ENCODE peak calls at places on chromosomes 2 and 18, in nine cellular contexts. M, J, N, C, B, P, Y, S and Z are unnamed samples.

GRCh38 chr2:20177556-20178403 is 47.1 kb downstream of the SDC1 start:
- DNase-seq in J (no peak), Y (no peak), N (no peak), S (no peak), M (no peak), C (no peak), B (no peak), P (no peak), Z (no peak)

GRCh38 chr18:70019136-70019535 is 71.5 kb upstream of the CD226 start:
- DNase-seq in P (no peak), J (no peak), Y (no peak), M (no peak), S (no peak), B (no peak), C (no peak), N (no peak), Z (no peak)

GRCh38 chr18:55220523-55220922 is 261.3 kb upstream of the CCDC68 start:
- DNase-seq in B (no peak), M (no peak), C (no peak), N (no peak), J (no peak), Y (no peak), P (no peak), S (no peak), Z (no peak)

GRCh38 chr2:236782938-236783337 is 213.3 kb downstream of the ACKR3 start:
- DNase-seq in Y (no peak), P (no peak), J (no peak), N (no peak), B (no peak), S (no peak), M (no peak), C (no peak), Z (no peak)

GRCh38 chr18:76388261-76388660 is 106.8 kb downstream of the ZNF516 start:
- DNase-seq in N (no peak), J (no peak), C (no peak), S (no peak), M (no peak), Y (no peak), P (no peak), B (no peak), Z (no peak)

GRCh38 chr18:10705291-10705690 is 179.5 kb downstream of the NAPG start:
- DNase-seq in S (no peak), M (no peak), J (no peak), B (no peak), N (no peak), C (no peak), Y (no peak), P (no peak), Z (no peak)

GRCh38 chr2:102703748-102704147 is 58.1 kb upstream of the TMEM182 start:
- DNase-seq in N (no peak), P (peak; percentile 43), C (no peak), J (no peak), M (no peak), B (peak; percentile 28), S (no peak), Y (peak; percentile 16), Z (peak; percentile 46)

GRCh38 chr2:1591978-1592907 is 152.1 kb downstream of the PXDN start:
- DNase-seq in C (peak; percentile 75), N (peak; percentile 83), M (no peak), P (no peak), J (no peak), B (peak; percentile 66), S (no peak), Y (peak; percentile 80), Z (no peak)

GRCh38 chr2:72415256-72415655 is 267.6 kb upstream of the CYP26B1 start:
- DNase-seq in P (no peak), S (no peak), C (peak; percentile 20), B (no peak), Y (peak; percentile 36), N (no peak), J (no peak), M (no peak), Z (peak; percentile 50)

GRCh38 chr2:231717281-231718180 is 9.2 kb downstream of the PTMA start:
- DNase-seq in C (peak; percentile 27), N (peak; percentile 39), B (peak; percentile 50), J (no peak), S (no peak), P (no peak), M (peak; percentile 49), Y (peak; percentile 64), Z (peak; percentile 52)

GRCh38 chr18:75133721-75134645 is 75.0 kb downstream of the PTGR3 start:
- DNase-seq in S (no peak), P (peak; percentile 61), C (no peak), M (no peak), B (no peak), N (no peak), J (no peak), Y (no peak), Z (no peak)

GRCh38 chr2:241844066-241844728 is 14.5 kb downstream of the PDCD1 start:
- DNase-seq in N (peak; percentile 91), Y (peak; percentile 91), M (peak; percentile 79), J (no peak), P (no peak), B (peak; percentile 77), C (no peak), S (peak; percentile 69), Z (peak; percentile 87)

GRCh38 chr2:156331572-156332451 is 709 bp downstream of the NR4A2 start:
- DNase-seq in P (peak; percentile 32), M (peak; percentile 40), J (peak; percentile 53), B (peak; percentile 34), Y (peak; percentile 82), N (peak; percentile 66), C (no peak), S (no peak), Z (peak; percentile 75)

GRCh38 chr2:160352492-160352891 is 141.1 kb downstream of the RBMS1 start:
- DNase-seq in S (no peak), B (no peak), C (no peak), N (no peak), Y (no peak), J (no peak), M (no peak), P (no peak), Z (no peak)

GRCh38 chr2:150596071-150596470 is 108.6 kb upstream of the RND3 start:
- DNase-seq in S (no peak), N (no peak), C (no peak), Y (no peak), J (no peak), M (no peak), P (no peak), B (no peak), Z (peak; percentile 54)

GRCh38 chr2:118658581-118659248 is 188.7 kb downstream of the EN1 start:
- DNase-seq in P (no peak), M (no peak), S (no peak), C (no peak), Y (no peak), J (no peak), B (no peak), N (no peak), Z (peak; percentile 17)

GRCh38 chr2:56314809-56315208 is 131.0 kb downstream of the CCDC85A start:
- DNase-seq in J (no peak), N (no peak), Y (no peak), B (no peak), S (no peak), M (no peak), P (no peak), C (peak; percentile 79), Z (peak; percentile 20)

GRCh38 chr2:235773188-235773928 is 279.5 kb downstream of the AGAP1 start:
- DNase-seq in N (no peak), B (no peak), Y (no peak), M (no peak), P (no peak), C (no peak), S (no peak), J (no peak), Z (no peak)

GRCh38 chr2:181876614-181877063 is 14.9 kb upstream of the ITPRID2 start:
- DNase-seq in N (no peak), J (no peak), P (no peak), S (no peak), Y (no peak), B (no peak), M (no peak), C (no peak), Z (peak; percentile 4)

GRCh38 chr2:234993547-234993981 is 41.7 kb downstream of the SH3BP4 start:
- DNase-seq in M (no peak), B (no peak), Y (no peak), P (peak; percentile 28), N (no peak), J (no peak), S (no peak), C (no peak), Z (no peak)

GRCh38 chr18:3441290-3441689 is 8.7 kb upstream of the TGIF1 start:
- DNase-seq in B (no peak), M (no peak), C (no peak), J (no peak), S (no peak), N (no peak), P (peak; percentile 64), Y (no peak), Z (peak; percentile 17)

GRCh38 chr2:218962859-218963492 is 3.5 kb downstream of the CDK5R2 start:
- DNase-seq in J (peak; percentile 95), M (peak; percentile 35), Y (peak; percentile 78), C (peak; percentile 87), N (peak; percentile 79), S (peak; percentile 31), B (peak; percentile 70), P (peak; percentile 96), Z (peak; percentile 64)

GRCh38 chr2:20509766-20510490 is 63.1 kb downstream of the RHOB start:
- DNase-seq in P (no peak), J (no peak), B (peak; percentile 80), N (no peak), M (no peak), S (no peak), Y (no peak), C (peak; percentile 36), Z (no peak)

GRCh38 chr2:18545384-18545783 is 15.1 kb downstream of the RDH14 start:
- DNase-seq in J (no peak), M (no peak), S (no peak), C (no peak), Y (peak; percentile 38), B (no peak), P (no peak), N (no peak), Z (peak; percentile 55)

GRCh38 chr2:108323619-108324018 is 34.9 kb downstream of the SULT1C2 start:
- DNase-seq in J (no peak), P (no peak), N (no peak), M (no peak), C (no peak), S (no peak), B (no peak), Y (no peak), Z (peak; percentile 31)

GRCh38 chr2:197707316-197708213 is 2.4 kb downstream of the MARS2 start:
- DNase-seq in N (no peak), Y (peak; percentile 41), B (peak; percentile 23), J (no peak), S (no peak), P (peak; percentile 30), M (no peak), C (no peak), Z (peak; percentile 38)

GRCh38 chr2:95297088-95297487 is at the start of gene KCNIP3:
- DNase-seq in M (no peak), B (no peak), S (no peak), C (no peak), N (no peak), Y (no peak), J (peak; percentile 47), P (peak; percentile 82), Z (no peak)

GRCh38 chr2:207352978-207353377 is 176.8 kb upstream of the CREB1 start:
- DNase-seq in B (no peak), M (no peak), P (no peak), J (peak; percentile 42), S (no peak), Y (no peak), N (peak; percentile 25), C (no peak), Z (no peak)

GRCh38 chr18:45449761-45450227 is 165.5 kb upstream of the SLC14A2 start:
- DNase-seq in M (no peak), N (peak; percentile 67), P (peak; percentile 76), B (no peak), S (no peak), J (peak; percentile 74), C (peak; percentile 87), Y (peak; percentile 26), Z (peak; percentile 47)

GRCh38 chr2:101616411-101616810 is 81.1 kb upstream of the MAP4K4 start:
- DNase-seq in J (peak; percentile 38), M (no peak), B (no peak), Y (no peak), S (no peak), P (no peak), C (peak; percentile 34), N (peak; percentile 72), Z (no peak)

GRCh38 chr18:7177131-7177744 is 53.7 kb upstream of the LRRC30 start:
- DNase-seq in P (peak; percentile 78), C (no peak), Y (peak; percentile 86), J (no peak), B (peak; percentile 58), M (no peak), S (no peak), N (no peak), Z (peak; percentile 83)